ENCODE peak calls at places on chromosomes 16 and 17, in nine cellular contexts. One of them, this sample, is unnamed. For H3K36me3, the result is how much of the 10 kb centered on the place peaks cover.

GRCh38 chr16:52492789-52493357 is 54.1 kb downstream of the TOX3 start:
- DNase-seq in iPS DF 6.9: no peak
- DNase-seq in GM23338: no peak
- DNase-seq in naive thymus-derived CD4-positive, alpha-beta T cell: no peak
- DNase-seq in CD4-positive, alpha-beta memory T cell: no peak
- DNase-seq in IMR-90: no peak
- DNase-seq in PC-3: no peak
- DNase-seq in adrenal gland: no peak
- DNase-seq in body of pancreas: peak
- DNase-seq in this sample: no peak

GRCh38 chr17:37710344-37710886 is 34.4 kb downstream of the HNF1B start:
- DNase-seq in iPS DF 6.9: peak
- DNase-seq in GM23338: peak
- DNase-seq in naive thymus-derived CD4-positive, alpha-beta T cell: no peak
- DNase-seq in CD4-positive, alpha-beta memory T cell: no peak
- DNase-seq in IMR-90: peak
- DNase-seq in PC-3: peak
- DNase-seq in adrenal gland: no peak
- DNase-seq in body of pancreas: peak
- DNase-seq in this sample: no peak

GRCh38 chr17:2400474-2400866 is 390 bp downstream of the MNT start:
- DNase-seq in iPS DF 6.9: no peak
- DNase-seq in GM23338: peak
- DNase-seq in naive thymus-derived CD4-positive, alpha-beta T cell: peak
- DNase-seq in CD4-positive, alpha-beta memory T cell: peak
- DNase-seq in IMR-90: no peak
- DNase-seq in PC-3: peak
- DNase-seq in adrenal gland: peak
- DNase-seq in body of pancreas: peak
- DNase-seq in this sample: peak

GRCh38 chr17:47649153-47649971 is at the start of gene KPNB1:
- DNase-seq in iPS DF 6.9: peak
- DNase-seq in GM23338: peak
- DNase-seq in naive thymus-derived CD4-positive, alpha-beta T cell: peak
- DNase-seq in CD4-positive, alpha-beta memory T cell: peak
- DNase-seq in IMR-90: peak
- DNase-seq in PC-3: peak
- DNase-seq in adrenal gland: peak
- DNase-seq in body of pancreas: peak
- DNase-seq in this sample: peak

GRCh38 chr16:56985962-56986360 is 3.4 kb upstream of the NLRC5 start:
- DNase-seq in iPS DF 6.9: no peak
- DNase-seq in GM23338: no peak
- DNase-seq in naive thymus-derived CD4-positive, alpha-beta T cell: no peak
- DNase-seq in CD4-positive, alpha-beta memory T cell: no peak
- DNase-seq in IMR-90: no peak
- DNase-seq in PC-3: no peak
- DNase-seq in adrenal gland: no peak
- DNase-seq in body of pancreas: no peak
- DNase-seq in this sample: no peak

GRCh38 chr17:14201595-14201994 is 35.1 kb downstream of the CDRT15 start:
- DNase-seq in iPS DF 6.9: no peak
- DNase-seq in GM23338: peak
- DNase-seq in naive thymus-derived CD4-positive, alpha-beta T cell: peak
- DNase-seq in CD4-positive, alpha-beta memory T cell: peak
- DNase-seq in IMR-90: no peak
- DNase-seq in PC-3: no peak
- DNase-seq in adrenal gland: no peak
- DNase-seq in body of pancreas: peak
- DNase-seq in this sample: no peak

GRCh38 chr16:75246504-75247205 is 4.8 kb downstream of the BCAR1 start:
- DNase-seq in iPS DF 6.9: no peak
- DNase-seq in GM23338: no peak
- DNase-seq in naive thymus-derived CD4-positive, alpha-beta T cell: no peak
- DNase-seq in CD4-positive, alpha-beta memory T cell: no peak
- DNase-seq in IMR-90: peak
- DNase-seq in PC-3: no peak
- DNase-seq in adrenal gland: no peak
- DNase-seq in body of pancreas: no peak
- DNase-seq in this sample: no peak

GRCh38 chr16:79593074-79593531 is 7.4 kb downstream of the MAF start:
- DNase-seq in iPS DF 6.9: no peak
- DNase-seq in GM23338: no peak
- DNase-seq in naive thymus-derived CD4-positive, alpha-beta T cell: no peak
- DNase-seq in CD4-positive, alpha-beta memory T cell: no peak
- DNase-seq in IMR-90: no peak
- DNase-seq in PC-3: no peak
- DNase-seq in adrenal gland: peak
- DNase-seq in body of pancreas: peak
- DNase-seq in this sample: no peak

GRCh38 chr16:56542039-56542438 is 22.2 kb upstream of the BBS2 start:
- DNase-seq in iPS DF 6.9: no peak
- DNase-seq in GM23338: no peak
- DNase-seq in naive thymus-derived CD4-positive, alpha-beta T cell: no peak
- DNase-seq in CD4-positive, alpha-beta memory T cell: no peak
- DNase-seq in IMR-90: no peak
- DNase-seq in PC-3: no peak
- DNase-seq in adrenal gland: no peak
- DNase-seq in body of pancreas: no peak
- DNase-seq in this sample: no peak

GRCh38 chr17:74373838-74374606 is 6.7 kb downstream of the GPR142 start:
- DNase-seq in iPS DF 6.9: no peak
- DNase-seq in GM23338: no peak
- DNase-seq in naive thymus-derived CD4-positive, alpha-beta T cell: no peak
- DNase-seq in CD4-positive, alpha-beta memory T cell: no peak
- DNase-seq in IMR-90: no peak
- DNase-seq in PC-3: no peak
- DNase-seq in adrenal gland: no peak
- DNase-seq in body of pancreas: peak
- DNase-seq in this sample: peak

GRCh38 chr16:17131351-17131750 is 339.4 kb downstream of the XYLT1 start:
- DNase-seq in iPS DF 6.9: peak
- DNase-seq in GM23338: peak
- DNase-seq in naive thymus-derived CD4-positive, alpha-beta T cell: no peak
- DNase-seq in CD4-positive, alpha-beta memory T cell: no peak
- DNase-seq in IMR-90: no peak
- DNase-seq in PC-3: no peak
- DNase-seq in adrenal gland: no peak
- DNase-seq in body of pancreas: no peak
- DNase-seq in this sample: no peak

GRCh38 chr17:21177854-21178600 is 35.9 kb downstream of the TMEM11 start:
- DNase-seq in iPS DF 6.9: no peak
- DNase-seq in GM23338: no peak
- DNase-seq in naive thymus-derived CD4-positive, alpha-beta T cell: no peak
- DNase-seq in CD4-positive, alpha-beta memory T cell: no peak
- DNase-seq in IMR-90: no peak
- DNase-seq in PC-3: no peak
- DNase-seq in adrenal gland: peak
- DNase-seq in body of pancreas: no peak
- DNase-seq in this sample: no peak

GRCh38 chr16:82583415-82583814 is 43.4 kb upstream of the CDH13 start:
- DNase-seq in iPS DF 6.9: no peak
- DNase-seq in GM23338: no peak
- DNase-seq in naive thymus-derived CD4-positive, alpha-beta T cell: no peak
- DNase-seq in CD4-positive, alpha-beta memory T cell: no peak
- DNase-seq in IMR-90: peak
- DNase-seq in PC-3: no peak
- DNase-seq in adrenal gland: no peak
- DNase-seq in body of pancreas: no peak
- DNase-seq in this sample: no peak

GRCh38 chr17:76716834-76717205 is 6.1 kb upstream of the MXRA7 start:
- DNase-seq in iPS DF 6.9: no peak
- DNase-seq in GM23338: no peak
- DNase-seq in naive thymus-derived CD4-positive, alpha-beta T cell: no peak
- DNase-seq in CD4-positive, alpha-beta memory T cell: no peak
- DNase-seq in IMR-90: peak
- DNase-seq in PC-3: no peak
- DNase-seq in adrenal gland: no peak
- DNase-seq in body of pancreas: no peak
- DNase-seq in this sample: no peak

GRCh38 chr16:86046026-86046713 is 147.2 kb downstream of the IRF8 start:
- DNase-seq in iPS DF 6.9: no peak
- DNase-seq in GM23338: no peak
- DNase-seq in naive thymus-derived CD4-positive, alpha-beta T cell: no peak
- DNase-seq in CD4-positive, alpha-beta memory T cell: no peak
- DNase-seq in IMR-90: no peak
- DNase-seq in PC-3: no peak
- DNase-seq in adrenal gland: no peak
- DNase-seq in body of pancreas: no peak
- DNase-seq in this sample: no peak

GRCh38 chr16:68470461-68471150 is 22.3 kb upstream of the SMPD3 start:
- DNase-seq in iPS DF 6.9: no peak
- DNase-seq in GM23338: no peak
- DNase-seq in naive thymus-derived CD4-positive, alpha-beta T cell: no peak
- DNase-seq in CD4-positive, alpha-beta memory T cell: no peak
- DNase-seq in IMR-90: no peak
- DNase-seq in PC-3: no peak
- DNase-seq in adrenal gland: peak
- DNase-seq in body of pancreas: peak
- DNase-seq in this sample: no peak

GRCh38 chr17:64081802-64082799 is 47.8 kb downstream of the ERN1 start:
- DNase-seq in iPS DF 6.9: no peak
- DNase-seq in GM23338: no peak
- DNase-seq in naive thymus-derived CD4-positive, alpha-beta T cell: peak
- DNase-seq in CD4-positive, alpha-beta memory T cell: peak
- DNase-seq in IMR-90: peak
- DNase-seq in PC-3: peak
- DNase-seq in adrenal gland: no peak
- DNase-seq in body of pancreas: no peak
- DNase-seq in this sample: peak

GRCh38 chr17:66677201-66677981 is 157.5 kb upstream of the CACNG5 start:
- DNase-seq in iPS DF 6.9: no peak
- DNase-seq in GM23338: no peak
- DNase-seq in naive thymus-derived CD4-positive, alpha-beta T cell: no peak
- DNase-seq in CD4-positive, alpha-beta memory T cell: no peak
- DNase-seq in IMR-90: peak
- DNase-seq in PC-3: peak
- DNase-seq in adrenal gland: no peak
- DNase-seq in body of pancreas: no peak
- DNase-seq in this sample: no peak

GRCh38 chr16:11596572-11597226 is 10.0 kb upstream of the LITAF start:
- DNase-seq in iPS DF 6.9: no peak
- DNase-seq in GM23338: peak
- DNase-seq in naive thymus-derived CD4-positive, alpha-beta T cell: no peak
- DNase-seq in CD4-positive, alpha-beta memory T cell: no peak
- DNase-seq in IMR-90: no peak
- DNase-seq in PC-3: no peak
- DNase-seq in adrenal gland: no peak
- DNase-seq in body of pancreas: no peak
- DNase-seq in this sample: no peak
- H3K27ac ChIP-seq in iPS DF 6.9: no peak
- H3K27ac ChIP-seq in GM23338: no peak
- H3K27ac ChIP-seq in naive thymus-derived CD4-positive, alpha-beta T cell: peak
- H3K27ac ChIP-seq in CD4-positive, alpha-beta memory T cell: no peak
- H3K27ac ChIP-seq in IMR-90: no peak
- H3K27ac ChIP-seq in PC-3: no peak
- H3K27ac ChIP-seq in adrenal gland: no peak
- H3K27ac ChIP-seq in body of pancreas: peak
- H3K27ac ChIP-seq in this sample: no peak

GRCh38 chr16:49596119-49596518 is 222.5 kb downstream of the C16orf78 start:
- DNase-seq in iPS DF 6.9: no peak
- DNase-seq in GM23338: no peak
- DNase-seq in naive thymus-derived CD4-positive, alpha-beta T cell: peak
- DNase-seq in CD4-positive, alpha-beta memory T cell: no peak
- DNase-seq in IMR-90: peak
- DNase-seq in PC-3: no peak
- DNase-seq in adrenal gland: peak
- DNase-seq in body of pancreas: no peak
- DNase-seq in this sample: peak
- H3K4me3 ChIP-seq in iPS DF 6.9: no peak
- H3K4me3 ChIP-seq in GM23338: no peak
- H3K4me3 ChIP-seq in naive thymus-derived CD4-positive, alpha-beta T cell: no peak
- H3K4me3 ChIP-seq in CD4-positive, alpha-beta memory T cell: no peak
- H3K4me3 ChIP-seq in IMR-90: no peak
- H3K4me3 ChIP-seq in PC-3: no peak
- H3K4me3 ChIP-seq in adrenal gland: no peak
- H3K4me3 ChIP-seq in body of pancreas: no peak
- H3K4me3 ChIP-seq in this sample: peak

DNA sequence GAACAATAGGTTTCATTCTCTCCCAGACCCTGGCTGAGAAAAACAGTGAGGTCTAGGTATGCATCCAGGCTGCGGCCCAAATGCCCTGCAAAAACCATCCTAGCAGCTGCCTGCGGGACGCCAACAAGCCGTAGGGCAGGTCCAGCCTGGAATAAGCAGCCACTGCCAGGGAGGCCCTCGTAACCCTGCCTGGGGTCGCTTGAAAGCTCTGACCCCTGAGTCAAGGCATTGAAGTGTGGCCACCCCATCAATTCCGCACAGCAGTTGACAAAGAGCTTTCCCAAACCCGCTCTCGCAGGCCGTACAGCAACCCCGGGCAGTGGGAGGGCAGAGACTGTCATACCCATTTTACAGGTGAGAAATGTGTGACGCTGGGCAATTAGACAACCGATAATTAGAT is 11.1 kb downstream of the TRPV1 start:
- DNase-seq in iPS DF 6.9: no peak
- DNase-seq in GM23338: no peak
- DNase-seq in naive thymus-derived CD4-positive, alpha-beta T cell: no peak
- DNase-seq in CD4-positive, alpha-beta memory T cell: no peak
- DNase-seq in IMR-90: no peak
- DNase-seq in PC-3: no peak
- DNase-seq in adrenal gland: no peak
- DNase-seq in body of pancreas: no peak
- DNase-seq in this sample: no peak
- H3K36me3 ChIP-seq in iPS DF 6.9: under half
- H3K36me3 ChIP-seq in GM23338: under half
- H3K36me3 ChIP-seq in naive thymus-derived CD4-positive, alpha-beta T cell: under half
- H3K36me3 ChIP-seq in CD4-positive, alpha-beta memory T cell: under half
- H3K36me3 ChIP-seq in IMR-90: under half
- H3K36me3 ChIP-seq in PC-3: under half
- H3K36me3 ChIP-seq in adrenal gland: under half
- H3K36me3 ChIP-seq in body of pancreas: under half
- H3K36me3 ChIP-seq in this sample: under half

GRCh38 chr16:722835-723633 is 2.1 kb downstream of the ANTKMT start:
- DNase-seq in iPS DF 6.9: no peak
- DNase-seq in GM23338: no peak
- DNase-seq in naive thymus-derived CD4-positive, alpha-beta T cell: no peak
- DNase-seq in CD4-positive, alpha-beta memory T cell: no peak
- DNase-seq in IMR-90: no peak
- DNase-seq in PC-3: no peak
- DNase-seq in adrenal gland: no peak
- DNase-seq in body of pancreas: no peak
- DNase-seq in this sample: no peak

GRCh38 chr16:720507-720989 is 398 bp upstream of the ANTKMT start:
- DNase-seq in iPS DF 6.9: no peak
- DNase-seq in GM23338: peak
- DNase-seq in naive thymus-derived CD4-positive, alpha-beta T cell: no peak
- DNase-seq in CD4-positive, alpha-beta memory T cell: peak
- DNase-seq in IMR-90: peak
- DNase-seq in PC-3: peak
- DNase-seq in adrenal gland: peak
- DNase-seq in body of pancreas: peak
- DNase-seq in this sample: peak

GRCh38 chr16:723695-724094 is 2.5 kb downstream of the CCDC78 start:
- DNase-seq in iPS DF 6.9: no peak
- DNase-seq in GM23338: no peak
- DNase-seq in naive thymus-derived CD4-positive, alpha-beta T cell: no peak
- DNase-seq in CD4-positive, alpha-beta memory T cell: no peak
- DNase-seq in IMR-90: no peak
- DNase-seq in PC-3: no peak
- DNase-seq in adrenal gland: no peak
- DNase-seq in body of pancreas: no peak
- DNase-seq in this sample: no peak

GRCh38 chr16:720990-721764 is at the start of gene ANTKMT:
- DNase-seq in iPS DF 6.9: no peak
- DNase-seq in GM23338: peak
- DNase-seq in naive thymus-derived CD4-positive, alpha-beta T cell: peak
- DNase-seq in CD4-positive, alpha-beta memory T cell: peak
- DNase-seq in IMR-90: peak
- DNase-seq in PC-3: peak
- DNase-seq in adrenal gland: peak
- DNase-seq in body of pancreas: peak
- DNase-seq in this sample: peak

GRCh38 chr16:721765-722481 is 977 bp downstream of the ANTKMT start:
- DNase-seq in iPS DF 6.9: no peak
- DNase-seq in GM23338: no peak
- DNase-seq in naive thymus-derived CD4-positive, alpha-beta T cell: no peak
- DNase-seq in CD4-positive, alpha-beta memory T cell: no peak
- DNase-seq in IMR-90: no peak
- DNase-seq in PC-3: no peak
- DNase-seq in adrenal gland: no peak
- DNase-seq in body of pancreas: no peak
- DNase-seq in this sample: no peak
- H3K27ac ChIP-seq in iPS DF 6.9: no peak
- H3K27ac ChIP-seq in GM23338: no peak
- H3K27ac ChIP-seq in naive thymus-derived CD4-positive, alpha-beta T cell: peak
- H3K27ac ChIP-seq in CD4-positive, alpha-beta memory T cell: peak
- H3K27ac ChIP-seq in IMR-90: no peak
- H3K27ac ChIP-seq in PC-3: no peak
- H3K27ac ChIP-seq in adrenal gland: peak
- H3K27ac ChIP-seq in body of pancreas: peak
- H3K27ac ChIP-seq in this sample: no peak